ENCODE peak calls at places on chromosomes 7 and 10, in four cellular contexts. F is ovary, U is A549, T is GM12878. N is an unnamed sample. For H3K4me1, the result is how much of the 10 kb centered on the place peaks cover.

GRCh38 chr10:21519981-21520436 is 5.5 kb downstream of the SKIDA1 start:
- DNase-seq in T (no peak), F (no peak), U (no peak), N (no peak)

GRCh38 chr7:109456116-109456515 is 886.4 kb downstream of the DNAJB9 start:
- DNase-seq in T (no peak), U (no peak), F (no peak), N (no peak)

GRCh38 chr10:126914561-126914960 is 9.3 kb downstream of the DOCK1 start:
- DNase-seq in F (no peak), T (no peak), U (no peak), N (no peak)

GRCh38 chr7:7956531-7957221 is 11.9 kb upstream of the GLCCI1 start:
- DNase-seq in F (no peak), U (no peak), T (no peak), N (no peak)

GRCh38 chr10:30813872-30814471 is 184.4 kb upstream of the LYZL2 start:
- DNase-seq in T (no peak), F (no peak), U (no peak), N (no peak)

GRCh38 chr7:44382459-44383300 is 57.3 kb upstream of the CAMK2B start:
- DNase-seq in U (no peak), T (no peak), F (no peak), N (peak)

GRCh38 chr10:30489291-30489823 is 55.4 kb downstream of the MAP3K8 start:
- DNase-seq in T (no peak), F (no peak), U (no peak), N (no peak)

GRCh38 chr10:86599729-86600128 is 54.6 kb upstream of the OPN4 start:
- DNase-seq in F (no peak), T (peak), U (no peak), N (no peak)

GRCh38 chr7:6367701-6368211 is 80.0 kb downstream of the DAGLB start:
- DNase-seq in T (no peak), F (no peak), U (no peak), N (no peak)

GRCh38 chr7:31320675-31321074 is 19.9 kb downstream of the NEUROD6 start:
- DNase-seq in F (no peak), U (no peak), T (no peak), N (no peak)

GRCh38 chr7:42292991-42293521 is 56.0 kb upstream of the GLI3 start:
- DNase-seq in U (no peak), F (no peak), T (no peak), N (no peak)

GRCh38 chr7:121330053-121330833 is 1.4 kb downstream of the WNT16 start:
- DNase-seq in T (no peak), F (no peak), U (no peak), N (no peak)

GRCh38 chr10:88989824-88990527 is 622 bp upstream of the FAS start:
- DNase-seq in F (no peak), U (no peak), T (no peak), N (no peak)

GRCh38 chr10:78377362-78377761 is 343.7 kb downstream of the RPS24 start:
- DNase-seq in F (no peak), T (no peak), U (no peak), N (no peak)

GRCh38 chr7:26143298-26144044 is 8.5 kb upstream of the NFE2L3 start:
- DNase-seq in T (no peak), U (peak), F (no peak), N (no peak)

GRCh38 chr7:114432627-114433026 is 18.0 kb downstream of the FOXP2 start:
- DNase-seq in U (no peak), T (no peak), F (no peak), N (no peak)

GRCh38 chr7:157150825-157151412 is 12.2 kb downstream of the UBE3C start:
- DNase-seq in F (no peak), T (no peak), U (no peak), N (no peak)

GRCh38 chr7:77316219-77316978 is 99.8 kb downstream of the GSAP start:
- DNase-seq in F (no peak), U (no peak), T (no peak), N (no peak)

GRCh38 chr10:29795856-29796255 is 161.1 kb upstream of the SVIL start:
- DNase-seq in F (no peak), U (no peak), T (no peak), N (no peak)

GRCh38 chr7:94298943-94299342 is 95.8 kb upstream of the COL1A2 start:
- DNase-seq in U (no peak), T (no peak), F (no peak), N (no peak)

GRCh38 chr10:70461397-70462348 is 16.9 kb upstream of the PALD1 start:
- DNase-seq in F (peak), T (no peak), U (peak), N (no peak)

GRCh38 chr7:2841907-2842306 is 2.2 kb downstream of the GNA12 start:
- DNase-seq in U (no peak), F (no peak), T (no peak), N (no peak)

GRCh38 chr7:132450706-132451105 is 125.6 kb downstream of the PLXNA4 start:
- DNase-seq in T (no peak), F (no peak), U (no peak), N (no peak)

GRCh38 chr10:21500578-21500910 is 24.9 kb downstream of the SKIDA1 start:
- DNase-seq in F (no peak), T (no peak), U (no peak), N (no peak)

GRCh38 chr7:36639826-36640225 is 84.5 kb downstream of the AOAH start:
- DNase-seq in F (no peak), U (no peak), T (no peak), N (no peak)

DNA sequence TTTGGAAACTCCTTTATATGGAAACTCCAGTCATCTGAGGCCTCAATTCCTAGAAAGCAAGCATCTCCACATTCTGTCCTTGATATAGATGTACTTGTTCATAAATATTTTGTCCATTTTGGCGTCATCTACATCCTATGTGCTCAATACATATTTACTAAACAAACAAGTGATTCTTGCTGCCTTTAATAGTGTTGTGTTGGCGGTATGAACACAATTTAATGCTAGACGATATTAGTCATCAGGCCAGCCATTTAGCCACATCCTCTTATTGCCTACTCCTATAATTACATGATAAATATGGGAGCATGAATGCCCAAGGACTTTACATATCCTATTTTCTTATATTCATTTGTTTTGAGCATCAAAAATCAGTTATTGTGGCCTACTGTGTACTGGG is 18.5 kb upstream of the IFRD1 start:
- DNase-seq in F (no peak), T (no peak), U (no peak), N (no peak)
- TF ChIP-seq EP300 in F (no peak), T (no peak), U (no peak), N (no peak)

DNA sequence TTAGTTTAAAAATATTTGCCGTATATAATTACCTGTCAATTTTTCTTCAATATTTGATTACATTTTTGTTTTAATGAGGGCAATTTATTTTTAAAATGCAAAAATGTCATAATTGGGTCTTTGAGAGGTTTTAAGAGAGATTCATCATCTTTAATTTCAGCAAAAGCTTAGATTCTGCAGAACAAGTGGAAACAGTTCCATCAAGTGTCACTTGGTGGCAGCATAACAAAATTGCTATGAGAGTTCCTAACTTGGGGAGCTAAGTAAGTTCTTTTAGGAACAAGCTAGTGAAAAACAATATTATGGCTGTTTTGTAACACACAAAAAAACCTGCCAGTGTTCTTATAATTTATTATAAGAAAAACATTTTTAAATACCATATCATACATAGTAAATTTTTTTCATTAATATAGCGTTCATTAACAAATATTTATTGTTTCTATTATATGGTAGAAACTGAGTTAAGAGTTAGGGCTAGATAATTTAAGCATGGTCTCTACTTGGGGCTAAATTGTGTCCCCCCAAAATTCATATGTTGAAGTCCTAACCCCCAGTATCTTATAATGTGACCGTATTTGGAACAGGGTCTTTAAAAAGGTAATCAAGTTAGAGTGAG is 155.2 kb downstream of the MAGI2 start:
- DNase-seq in T (no peak), U (peak), F (peak), N (no peak)
- H3K4me1 ChIP-seq in T (under half), U (under half), F (under half), N (under half)

GRCh38 chr7:107579881-107580715 is at the start of gene BCAP29:
- DNase-seq in T (no peak), F (peak), U (peak), N (peak)
- TF ChIP-seq CTCF in T (peak), F (no peak), U (peak), N (peak)

DNA sequence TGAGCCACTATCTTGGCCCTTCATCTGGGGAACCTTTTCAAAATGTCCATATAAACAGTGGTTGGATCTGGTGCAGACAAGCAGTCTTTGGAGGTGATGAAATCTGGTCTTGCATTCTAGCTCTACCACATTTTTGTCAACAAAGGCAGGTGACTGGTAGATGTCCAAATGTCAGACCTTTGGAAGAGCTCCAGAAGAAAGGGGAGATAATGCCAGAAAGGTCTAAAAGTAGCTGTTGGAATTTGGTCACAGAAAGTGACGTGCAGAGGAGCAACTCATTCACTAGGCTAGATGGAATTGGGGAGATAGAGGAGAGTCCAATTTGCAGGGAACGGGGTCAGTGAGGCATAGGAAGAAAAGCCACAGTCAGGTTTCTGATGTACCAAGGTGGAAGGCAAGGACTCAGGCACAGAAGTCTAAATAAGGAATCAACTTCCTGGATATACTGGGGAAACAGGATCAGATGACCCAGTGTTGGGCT is 36.4 kb upstream of the WAC start:
- DNase-seq in F (no peak), U (no peak), T (no peak), N (no peak)
- TF ChIP-seq EP300 in F (no peak), U (no peak), T (no peak), N (no peak)

DNA sequence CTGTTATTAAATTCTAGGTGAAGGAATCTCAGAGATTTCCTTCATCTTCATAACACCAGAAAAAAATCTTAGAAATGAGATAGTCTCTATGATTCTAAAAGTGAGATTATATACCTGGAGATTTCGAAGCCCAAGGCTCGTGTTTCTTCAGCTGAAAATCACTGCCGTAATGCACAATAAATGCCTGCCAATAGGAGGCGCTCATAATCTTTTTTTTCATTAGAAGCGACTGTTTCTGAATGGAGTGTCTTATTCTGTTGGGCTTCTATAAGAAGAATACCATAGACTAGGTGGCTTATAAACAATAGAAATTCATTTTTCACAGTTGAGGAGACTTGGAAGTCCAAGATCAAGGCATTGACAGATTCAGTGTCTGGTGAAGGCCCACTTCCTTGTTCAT is 294.7 kb downstream of the PRKG1 start:
- DNase-seq in T (no peak), U (no peak), F (no peak), N (no peak)
- H3K4me1 ChIP-seq in T (under half), U (under half), F (under half), N (under half)

GRCh38 chr7:21504021-21504420 is 38.8 kb upstream of the DNAH11 start:
- DNase-seq in T (no peak), F (no peak), U (no peak), N (no peak)
- TF ChIP-seq CTCF in T (no peak), F (no peak), U (no peak), N (no peak)

DNA sequence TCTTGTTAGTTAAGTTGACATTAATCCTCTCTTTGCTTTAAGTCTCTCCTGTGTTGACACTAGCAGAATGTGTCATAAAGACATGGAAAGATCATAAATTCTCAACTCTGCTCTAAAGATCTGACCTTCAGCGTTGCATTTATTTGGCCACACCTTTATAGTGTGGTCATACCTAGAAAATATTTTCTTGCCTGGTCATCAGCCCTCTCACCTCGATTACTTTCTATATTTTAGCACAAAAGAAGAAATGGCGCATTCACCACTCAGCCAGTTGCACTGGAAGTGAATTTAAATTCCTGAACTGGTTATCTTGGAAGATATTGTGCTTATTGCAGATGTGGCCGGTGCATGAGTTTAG is 96.7 kb upstream of the PDCD4 start:
- DNase-seq in F (no peak), U (peak), T (no peak), N (no peak)
- TF ChIP-seq EP300 in F (no peak), U (no peak), T (no peak), N (no peak)